ENCODE peak calls at places on chromosomes 2 and 18, in seven cellular contexts. H is activated naive CD4-positive, alpha-beta T cell treated with anti-CD3 and anti-CD28 coated beads, Interleukin-2, amount 10 ng/mL, durations not matched to agents 7 days and 5 days; T is mammary epithelial cell; X is left cardiac atrium; Y is HepG2; L is amygdala; S is epithelial cell of esophagus. K is an unnamed sample.

GRCh38 chr2:11672404-11672803 is 2.4 kb upstream of the NTSR2 start:
- DNase-seq in T (no peak), S (no peak), H (no peak), Y (no peak), X (no peak), L (no peak), K (no peak)

GRCh38 chr2:32284321-32284720 is 6.6 kb downstream of the YIPF4 start:
- DNase-seq in S (peak; percentile 88), L (no peak), X (no peak), T (peak; percentile 75), Y (no peak), H (no peak), K (no peak)

GRCh38 chr2:73070651-73071451 is 661 bp downstream of the SFXN5 start:
- DNase-seq in S (peak; percentile 94), H (peak; percentile 96), T (peak; percentile 93), Y (peak; percentile 95), X (peak; percentile 98), L (peak; percentile 96), K (peak; percentile 95)

GRCh38 chr2:177430425-177430824 is 37.9 kb downstream of the AGPS start:
- DNase-seq in L (no peak), T (no peak), Y (no peak), X (no peak), H (no peak), S (no peak), K (no peak)

GRCh38 chr2:25991965-25992364 is 9.7 kb upstream of the KIF3C start:
- DNase-seq in T (no peak), X (no peak), L (no peak), S (no peak), H (no peak), Y (no peak), K (no peak)

GRCh38 chr2:27205206-27205605 is 6.6 kb upstream of the ATRAID start:
- DNase-seq in X (no peak), L (no peak), T (no peak), Y (no peak), H (no peak), S (no peak), K (no peak)

GRCh38 chr2:236286866-236287545 is 22.8 kb upstream of the ASB18 start:
- DNase-seq in L (no peak), X (no peak), H (no peak), T (peak; percentile 7), S (peak; percentile 56), Y (no peak), K (no peak)

GRCh38 chr18:2538236-2538635 is 33.1 kb downstream of the METTL4 start:
- DNase-seq in L (peak; percentile 41), X (no peak), Y (no peak), T (no peak), S (no peak), H (no peak), K (no peak)

GRCh38 chr2:234949762-234950434 is 1.9 kb upstream of the SH3BP4 start:
- DNase-seq in S (peak; percentile 96), H (no peak), Y (peak; percentile 50), T (peak; percentile 99), L (no peak), X (no peak), K (no peak)

GRCh38 chr2:30990736-30991135 is 147.5 kb downstream of the GALNT14 start:
- DNase-seq in X (no peak), L (no peak), S (no peak), Y (no peak), H (no peak), T (no peak), K (no peak)

GRCh38 chr2:96251721-96252292 is 14.0 kb downstream of the TMEM127 start:
- DNase-seq in H (no peak), S (no peak), T (peak; percentile 81), Y (peak; percentile 84), L (peak; percentile 69), X (peak; percentile 76), K (no peak)

GRCh38 chr2:14815201-14815600 is 182.7 kb downstream of the LRATD1 start:
- DNase-seq in L (no peak), Y (no peak), X (no peak), S (no peak), H (no peak), T (no peak), K (no peak)

GRCh38 chr2:219174146-219174545 is 2.6 kb downstream of the CNPPD1 start:
- DNase-seq in X (no peak), H (no peak), T (no peak), S (no peak), Y (no peak), L (no peak), K (no peak)

GRCh38 chr2:241033994-241034393 is 35.6 kb downstream of the SNED1 start:
- DNase-seq in H (no peak), T (no peak), X (no peak), Y (no peak), L (no peak), S (no peak), K (no peak)

GRCh38 chr2:160203422-160203821 is 3.4 kb upstream of the ITGB6 start:
- DNase-seq in T (no peak), X (no peak), L (no peak), Y (no peak), S (no peak), H (no peak), K (no peak)

GRCh38 chr2:236685979-236686520 is 116.4 kb downstream of the ACKR3 start:
- DNase-seq in X (no peak), S (no peak), L (no peak), H (no peak), Y (no peak), T (no peak), K (no peak)

GRCh38 chr2:43175187-43175490 is 51.3 kb downstream of the ZFP36L2 start:
- DNase-seq in T (peak; percentile 65), S (peak; percentile 48), L (no peak), X (no peak), H (no peak), Y (no peak), K (no peak)

GRCh38 chr2:237446333-237446654 is 32.3 kb upstream of the COL6A3 start:
- DNase-seq in H (no peak), X (no peak), Y (no peak), T (no peak), S (no peak), L (no peak), K (no peak)

GRCh38 chr18:43661570-43661969 is 384.3 kb upstream of the SYT4 start:
- DNase-seq in L (no peak), S (peak; percentile 91), Y (peak; percentile 1), H (no peak), X (no peak), T (peak; percentile 79), K (peak; percentile 77)

GRCh38 chr18:79786781-79787526 is 10.8 kb upstream of the KCNG2 start:
- DNase-seq in T (no peak), S (no peak), Y (no peak), L (no peak), H (no peak), X (no peak), K (no peak)

GRCh38 chr2:235577404-235578330 is 83.8 kb downstream of the AGAP1 start:
- DNase-seq in S (no peak), L (peak; percentile 85), T (no peak), H (no peak), X (peak; percentile 63), Y (peak; percentile 85), K (no peak)

GRCh38 chr2:158089322-158089721 is 12.4 kb upstream of the UPP2 start:
- DNase-seq in Y (no peak), S (no peak), L (no peak), X (no peak), T (no peak), H (no peak), K (no peak)

GRCh38 chr2:204078003-204078698 is 141.6 kb downstream of the ICOS start:
- DNase-seq in S (peak; percentile 14), L (no peak), H (no peak), Y (no peak), T (no peak), X (no peak), K (no peak)

GRCh38 chr18:64244571-64244970 is 95.7 kb upstream of the LINC00305 start:
- DNase-seq in X (no peak), H (no peak), Y (no peak), S (no peak), L (no peak), T (no peak), K (peak; percentile 8)

GRCh38 chr2:157349949-157350510 is 24.4 kb upstream of the ERMN start:
- DNase-seq in Y (no peak), S (no peak), H (no peak), T (no peak), X (no peak), L (no peak), K (no peak)

GRCh38 chr18:25639601-25640000 is 287.6 kb upstream of the ZNF521 start:
- DNase-seq in X (no peak), H (no peak), T (no peak), Y (no peak), L (no peak), S (no peak), K (no peak)

GRCh38 chr2:56130463-56131070 is 53.2 kb upstream of the CCDC85A start:
- DNase-seq in T (peak; percentile 31), Y (no peak), S (peak; percentile 60), X (no peak), L (peak; percentile 15), H (no peak), K (peak; percentile 75)

GRCh38 chr18:71068338-71068737 is 779.5 kb downstream of the SOCS6 start:
- DNase-seq in Y (no peak), X (no peak), H (no peak), S (no peak), T (no peak), L (no peak), K (no peak)

GRCh38 chr2:88167740-88168139 is 2.4 kb upstream of the THNSL2 start:
- DNase-seq in L (no peak), T (no peak), H (no peak), S (no peak), X (no peak), Y (no peak), K (no peak)

GRCh38 chr2:219186754-219187456 is 8.8 kb downstream of the RETREG2 start:
- DNase-seq in H (no peak), T (no peak), Y (no peak), X (no peak), L (no peak), S (no peak), K (no peak)

GRCh38 chr2:85309699-85310321 is 18.0 kb downstream of the TGOLN2 start:
- DNase-seq in S (no peak), H (peak; percentile 52), Y (no peak), T (no peak), X (no peak), L (no peak), K (no peak)

GRCh38 chr2:219642064-219642444 is 14.6 kb downstream of the SLC4A3 start:
- DNase-seq in T (no peak), L (no peak), S (no peak), X (no peak), H (no peak), Y (no peak), K (no peak)

GRCh38 chr2:20590704-20591515 is 60.0 kb downstream of the HS1BP3 start:
- DNase-seq in Y (no peak), T (no peak), X (peak; percentile 53), L (no peak), H (peak; percentile 17), S (no peak), K (no peak)

GRCh38 chr2:25772078-25772477 is 98.7 kb upstream of the DTNB start:
- DNase-seq in L (no peak), T (no peak), X (no peak), H (no peak), S (no peak), Y (no peak), K (no peak)

GRCh38 chr2:200913654-200914053 is 24.5 kb downstream of the NIF3L1 start:
- DNase-seq in L (no peak), X (no peak), S (peak; percentile 22), H (no peak), Y (no peak), T (peak; percentile 9), K (no peak)

GRCh38 chr18:59249186-59249774 is 24.0 kb downstream of the RAX start:
- DNase-seq in H (peak; percentile 57), T (peak; percentile 52), S (peak; percentile 75), X (no peak), Y (peak; percentile 58), L (peak; percentile 56), K (peak; percentile 71)

GRCh38 chr2:234142530-234142929 is 92.0 kb downstream of the SPP2 start:
- DNase-seq in L (no peak), T (no peak), S (no peak), H (no peak), Y (no peak), X (no peak), K (no peak)